ENCODE peak calls at places on chromosomes 16 and 17, in nine cellular contexts. P, Z, K, N, L, B, V, H and O are unnamed samples.

GRCh38 chr16:85294810-85295508 is 182.7 kb upstream of the CIBAR2 start:
- DNase-seq in B (no peak), H (no peak), Z (no peak), P (no peak), N (no peak), V (no peak), L (no peak), K (no peak), O (no peak)

GRCh38 chr16:21950782-21951521 is 2.2 kb upstream of the UQCRC2 start:
- DNase-seq in L (peak), Z (peak), K (no peak), H (no peak), P (no peak), B (peak), N (no peak), V (no peak), O (peak)

GRCh38 chr17:6868579-6868978 is 37.0 kb upstream of the TEKT1 start:
- DNase-seq in N (no peak), L (no peak), Z (no peak), B (peak), H (no peak), K (no peak), V (no peak), P (no peak), O (peak)

GRCh38 chr16:89409161-89409711 is 81.1 kb downstream of the ANKRD11 start:
- DNase-seq in L (peak), V (no peak), N (no peak), P (peak), Z (no peak), K (no peak), H (peak), B (no peak), O (no peak)

GRCh38 chr16:48963306-48963705 is 318.3 kb downstream of the CBLN1 start:
- DNase-seq in B (peak), H (no peak), P (no peak), N (no peak), K (no peak), V (no peak), L (no peak), Z (no peak), O (no peak)

GRCh38 chr17:2107506-2107905 is 52.6 kb downstream of the HIC1 start:
- DNase-seq in L (no peak), K (no peak), B (no peak), H (no peak), P (no peak), N (no peak), Z (no peak), V (no peak), O (no peak)

GRCh38 chr17:34235389-34236028 is 19.6 kb upstream of the CCL2 start:
- DNase-seq in P (no peak), Z (no peak), L (peak), H (peak), V (no peak), N (peak), K (no peak), B (peak), O (no peak)

GRCh38 chr17:1312261-1312870 is 32.9 kb downstream of the TRARG1 start:
- DNase-seq in K (peak), V (no peak), L (no peak), H (no peak), P (no peak), N (no peak), Z (peak), B (no peak), O (no peak)

GRCh38 chr17:48636177-48637018 is 10.2 kb upstream of the HOXB9 start:
- DNase-seq in Z (peak), K (peak), B (no peak), V (no peak), L (peak), H (peak), N (no peak), P (peak), O (no peak)

GRCh38 chr16:88346680-88347505 is 35.9 kb upstream of the ZNF469 start:
- DNase-seq in K (no peak), H (no peak), B (no peak), N (no peak), P (no peak), Z (no peak), V (no peak), L (no peak), O (no peak)

GRCh38 chr17:2749784-2750181 is 331 bp upstream of the CCDC92B start:
- DNase-seq in P (peak), L (peak), N (peak), V (no peak), H (peak), B (peak), Z (peak), K (peak), O (peak)

GRCh38 chr17:81909966-81910839 is 996 bp downstream of the PCYT2 start:
- DNase-seq in K (peak), Z (peak), N (no peak), B (no peak), P (no peak), H (peak), L (no peak), V (no peak), O (no peak)

GRCh38 chr17:30970757-30971567 is at the start of gene RNF135:
- DNase-seq in Z (no peak), V (peak), B (peak), H (peak), K (peak), L (peak), P (peak), N (peak), O (peak)

GRCh38 chr16:56861092-56861610 is 3.9 kb upstream of the SLC12A3 start:
- DNase-seq in P (no peak), K (no peak), N (no peak), L (no peak), B (no peak), H (no peak), Z (peak), V (no peak), O (no peak)

GRCh38 chr17:17129466-17129865 is 76.7 kb downstream of the PLD6 start:
- DNase-seq in L (no peak), Z (no peak), P (no peak), N (no peak), K (no peak), B (no peak), H (no peak), V (no peak), O (no peak)

GRCh38 chr17:74874615-74875037 is 1.8 kb upstream of the FDXR start:
- DNase-seq in L (no peak), V (no peak), P (no peak), K (no peak), H (no peak), Z (no peak), N (no peak), B (no peak), O (no peak)

GRCh38 chr17:40564883-40565744 is at the start of gene CCR7:
- DNase-seq in K (no peak), L (no peak), V (no peak), H (peak), N (no peak), B (no peak), Z (no peak), P (peak), O (peak)

GRCh38 chr16:2895813-2896212 is 12.8 kb downstream of the FLYWCH2 start:
- DNase-seq in Z (no peak), V (no peak), B (peak), K (no peak), L (peak), H (no peak), P (no peak), N (no peak), O (no peak)

GRCh38 chr16:89505204-89506112 is 2.7 kb upstream of the SPG7 start:
- DNase-seq in V (no peak), B (peak), L (peak), H (peak), N (peak), P (peak), Z (no peak), K (no peak), O (peak)

GRCh38 chr16:85573045-85573695 is 40.0 kb upstream of the GSE1 start:
- DNase-seq in K (no peak), B (no peak), H (no peak), Z (no peak), P (no peak), N (no peak), L (no peak), V (no peak), O (no peak)

GRCh38 chr16:87681990-87682570 is 79.8 kb downstream of the JPH3 start:
- DNase-seq in Z (no peak), B (peak), P (no peak), L (peak), N (peak), H (no peak), K (no peak), V (peak), O (peak)

GRCh38 chr16:61780161-61780560 is 256.1 kb downstream of the CDH8 start:
- DNase-seq in V (no peak), N (no peak), K (no peak), H (no peak), Z (peak), L (no peak), B (no peak), P (no peak), O (no peak)

GRCh38 chr17:55334285-55334684 is 69.5 kb downstream of the HLF start:
- DNase-seq in L (peak), B (peak), Z (no peak), K (no peak), P (no peak), H (no peak), N (no peak), V (no peak), O (no peak)

GRCh38 chr17:28716740-28717577 is 709 bp downstream of the RAB34 start:
- DNase-seq in L (peak), N (no peak), Z (no peak), B (peak), H (no peak), V (no peak), P (no peak), K (peak), O (no peak)

GRCh38 chr17:35809855-35810461 is 674 bp downstream of the TAF15 start:
- DNase-seq in Z (no peak), B (peak), K (no peak), V (no peak), H (no peak), P (no peak), L (peak), N (no peak), O (no peak)

GRCh38 chr17:74736423-74737298 is at the start of gene RAB37:
- DNase-seq in Z (peak), N (no peak), V (no peak), P (peak), H (peak), K (peak), B (no peak), L (peak), O (peak)

GRCh38 chr16:67672739-67673662 is 6.4 kb downstream of the C16orf86 start:
- DNase-seq in V (no peak), L (peak), B (peak), H (peak), N (peak), K (no peak), Z (peak), P (peak), O (peak)

GRCh38 chr17:39011907-39012468 is 44.8 kb upstream of the FBXO47 start:
- DNase-seq in P (no peak), V (no peak), N (no peak), B (no peak), H (no peak), Z (no peak), K (no peak), L (no peak), O (no peak)
- TF ChIP-seq CTCF in P (no peak), V (peak), N (no peak), B (no peak), H (no peak), Z (no peak), K (peak), L (no peak), O (peak)

GRCh38 chr17:37417852-37418251 is 11.2 kb downstream of the TADA2A start:
- DNase-seq in H (no peak), N (no peak), P (no peak), Z (no peak), B (peak), V (no peak), K (no peak), L (peak), O (no peak)

GRCh38 chr17:37410357-37410756 is 3.7 kb downstream of the TADA2A start:
- DNase-seq in P (no peak), V (no peak), B (no peak), Z (no peak), H (no peak), K (no peak), L (no peak), N (no peak), O (no peak)

GRCh38 chr17:37413875-37414519 is 7.3 kb downstream of the TADA2A start:
- DNase-seq in H (no peak), Z (peak), P (no peak), B (no peak), N (no peak), K (no peak), V (no peak), L (peak), O (no peak)
- TF ChIP-seq CTCF in H (no peak), Z (peak), P (no peak), B (peak), N (no peak), K (peak), V (peak), L (peak), O (peak)

DNA sequence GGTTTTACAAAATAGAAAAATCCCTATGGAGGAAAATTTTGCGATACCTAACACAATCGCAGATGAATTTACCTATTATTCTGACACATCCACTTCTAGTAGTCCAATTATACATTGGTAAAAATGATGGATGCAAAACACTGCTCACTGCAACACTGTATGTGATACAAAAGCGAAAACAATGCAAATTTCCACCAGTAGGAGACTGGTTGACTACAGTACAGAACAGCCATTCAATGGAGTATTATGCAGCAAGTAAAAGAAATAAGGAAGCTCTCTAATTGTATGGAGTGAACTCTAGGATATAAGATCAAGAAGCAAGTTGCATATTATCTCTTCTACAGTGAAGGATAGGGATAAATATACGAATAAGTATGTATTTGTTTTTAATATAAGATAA is 48.5 kb downstream of the SETD6 start:
- DNase-seq in P (no peak), K (no peak), N (no peak), V (no peak), L (no peak), Z (no peak), B (no peak), H (no peak), O (no peak)
- TF ChIP-seq CTCF in P (no peak), K (peak), N (no peak), V (no peak), L (no peak), Z (no peak), B (no peak), H (no peak), O (no peak)

DNA sequence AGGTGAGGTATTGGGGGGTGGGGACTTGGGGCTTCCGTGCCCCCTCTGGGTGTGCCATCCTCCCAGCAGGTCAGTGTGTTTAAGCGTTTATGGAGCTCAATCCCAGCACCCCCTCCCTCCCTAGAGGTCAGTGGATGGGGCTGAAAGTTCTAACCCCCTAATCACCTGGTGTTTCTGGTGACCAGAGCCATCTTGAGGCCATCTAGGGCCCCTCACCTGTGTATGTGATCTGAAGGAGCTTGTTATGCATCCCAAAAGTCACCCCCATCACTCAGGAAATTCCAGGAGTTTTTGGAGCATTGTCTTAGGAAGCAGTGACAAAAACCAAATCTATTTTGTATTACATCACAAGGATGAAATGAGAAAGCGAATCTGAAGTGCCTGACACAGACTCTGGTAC is 67.8 kb upstream of the NOL11 start:
- DNase-seq in V (no peak), L (no peak), K (no peak), B (no peak), Z (no peak), P (no peak), H (no peak), N (no peak), O (no peak)
- TF ChIP-seq CTCF in V (no peak), L (no peak), K (no peak), B (no peak), Z (no peak), P (no peak), H (no peak), N (no peak), O (no peak)

GRCh38 chr17:19753049-19753444 is 4.9 kb upstream of the ALDH3A1 start:
- DNase-seq in B (peak), L (peak), P (no peak), Z (peak), V (no peak), H (peak), K (no peak), N (peak), O (peak)

GRCh38 chr17:19755821-19756510 is 7.9 kb upstream of the ALDH3A1 start:
- DNase-seq in V (no peak), K (no peak), L (no peak), Z (no peak), N (no peak), B (no peak), P (no peak), H (no peak), O (no peak)

GRCh38 chr17:19755392-19755791 is 7.3 kb upstream of the ALDH3A1 start:
- DNase-seq in K (no peak), N (no peak), B (no peak), Z (no peak), H (no peak), P (no peak), V (no peak), L (no peak), O (no peak)

GRCh38 chr17:19752216-19753048 is 4.3 kb upstream of the ALDH3A1 start:
- DNase-seq in V (no peak), P (no peak), H (no peak), Z (no peak), L (no peak), K (no peak), B (no peak), N (no peak), O (no peak)

DNA sequence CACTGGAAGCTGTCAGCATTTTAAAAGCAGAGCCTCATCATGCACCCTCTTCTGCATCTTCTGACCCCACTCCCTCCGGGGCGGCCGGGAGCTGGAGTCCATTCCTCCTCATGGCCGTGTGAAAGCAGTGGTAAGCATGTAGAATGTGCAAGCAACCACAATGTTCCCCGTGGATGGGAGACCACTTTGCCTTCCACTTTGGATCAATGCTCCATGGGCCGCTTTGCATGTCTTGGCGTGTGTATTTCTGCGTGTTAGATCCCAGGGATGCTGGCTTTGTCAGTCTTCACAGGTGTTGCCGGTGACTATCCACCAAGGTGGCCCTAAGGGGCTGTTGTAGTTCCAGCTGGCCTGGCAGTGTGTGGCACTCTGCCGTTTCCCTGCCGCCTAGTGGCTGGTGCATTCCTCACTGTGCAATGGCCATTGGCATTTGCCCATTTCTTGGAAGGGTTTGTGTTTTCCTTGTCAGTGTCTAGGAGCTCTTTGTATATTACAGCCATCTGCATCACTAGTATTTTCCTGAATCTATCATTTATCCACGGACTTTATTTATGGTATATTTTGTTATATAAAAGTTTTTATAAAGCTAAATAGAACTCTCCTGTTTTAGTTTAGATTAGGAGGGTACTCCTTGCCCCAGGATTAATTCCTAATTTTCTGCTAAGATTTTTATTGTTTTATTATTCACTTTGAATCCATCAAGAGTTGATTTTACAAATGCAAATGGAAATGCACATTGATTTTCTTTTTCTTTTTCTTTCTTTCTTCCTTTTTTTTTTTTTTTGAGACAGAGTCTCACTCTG is 5.8 kb upstream of the ALDH3A1 start:
- DNase-seq in L (no peak), N (peak), H (peak), K (no peak), P (no peak), Z (no peak), V (no peak), B (no peak), O (peak)
- TF ChIP-seq CTCF in L (no peak), N (peak), H (peak), K (peak), P (peak), Z (peak), V (no peak), B (peak), O (peak)

DNA sequence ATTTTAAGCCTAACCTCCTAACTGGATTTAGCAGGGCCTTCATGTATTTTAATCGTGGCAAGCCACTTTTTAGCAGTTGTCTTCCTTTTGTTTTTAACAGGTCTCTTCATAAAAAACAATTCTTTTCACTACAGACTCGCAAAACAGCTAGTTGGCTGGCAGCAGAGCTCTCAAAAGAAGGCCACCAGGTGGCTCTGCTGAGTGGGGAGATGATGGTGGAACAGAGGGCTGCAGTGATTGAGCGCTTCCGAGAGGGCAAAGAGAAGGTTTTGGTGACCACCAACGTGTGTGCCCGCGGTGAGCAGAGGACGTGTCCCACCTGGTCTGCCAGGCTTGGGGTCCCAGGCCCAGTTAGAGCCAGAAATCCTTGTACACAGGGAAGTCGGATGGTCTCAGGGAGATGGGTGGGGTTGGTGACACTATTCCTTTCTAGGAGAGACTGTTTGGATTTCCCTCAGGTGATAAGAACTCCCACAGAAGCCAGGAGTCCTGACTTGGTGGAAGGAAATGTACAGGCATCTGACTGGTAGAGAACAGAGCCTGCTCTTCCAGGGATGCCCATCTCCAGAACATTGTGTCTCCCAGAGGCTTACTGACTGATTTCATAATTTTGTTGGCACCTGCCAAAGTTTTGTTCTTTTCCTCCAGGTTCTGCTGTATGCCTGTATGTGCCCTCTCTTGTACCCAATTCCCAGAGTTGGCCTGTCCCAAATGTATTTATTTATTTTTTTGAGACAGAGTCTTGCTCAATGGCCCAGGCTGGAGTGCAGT is 14.9 kb upstream of the DDX19A start:
- DNase-seq in P (no peak), V (no peak), L (peak), N (no peak), B (no peak), K (no peak), H (no peak), Z (no peak), O (peak)
- TF ChIP-seq CTCF in P (peak), V (peak), L (peak), N (no peak), B (peak), K (peak), H (peak), Z (peak), O (peak)

GRCh38 chr16:27108051-27108770 is 41.5 kb downstream of the C16orf82 start:
- DNase-seq in L (no peak), N (no peak), B (no peak), P (no peak), V (no peak), H (no peak), K (no peak), Z (no peak), O (no peak)
- TF ChIP-seq CTCF in L (no peak), N (no peak), B (no peak), P (no peak), V (no peak), H (no peak), K (no peak), Z (no peak), O (no peak)